ENCODE peak calls at places on chromosomes 12 and 14, in four cellular contexts. R, C, H and P are unnamed samples. For H3K9me3, the result is how much of the 10 kb centered on the place peaks cover.

GRCh38 chr12:28242888-28243633 is 52.8 kb downstream of the CCDC91 start:
- DNase-seq in C (no peak), H (no peak), R (no peak), P (no peak)

GRCh38 chr14:32190713-32191112 is 11.1 kb upstream of the RNU6-7 start:
- DNase-seq in R (no peak), C (no peak), H (no peak), P (no peak)

GRCh38 chr14:25006961-25007795 is 42.8 kb downstream of the STXBP6 start:
- DNase-seq in C (peak), R (no peak), H (no peak), P (no peak)

GRCh38 chr12:99067171-99067785 is 422.2 kb downstream of the APAF1 start:
- DNase-seq in R (no peak), H (no peak), C (no peak), P (no peak)

GRCh38 chr14:93114068-93114710 is 1.5 kb downstream of the ITPK1 start:
- DNase-seq in C (no peak), R (no peak), H (no peak), P (peak)

GRCh38 chr14:104136472-104137296 is 1.7 kb upstream of the KIF26A start:
- DNase-seq in C (no peak), H (peak), R (no peak), P (no peak)

GRCh38 chr12:115385141-115385540 is 701.2 kb upstream of the TBX3 start:
- DNase-seq in H (no peak), C (no peak), R (no peak), P (no peak)

GRCh38 chr12:80509781-80510556 is 65.9 kb downstream of the PTPRQ start:
- DNase-seq in C (peak), H (no peak), R (no peak), P (no peak)

GRCh38 chr12:11650279-11650696 is 814 bp downstream of the ETV6 start:
- DNase-seq in R (no peak), C (no peak), H (no peak), P (peak)

GRCh38 chr12:105357162-105357691 is 26.7 kb downstream of the C12orf75 start:
- DNase-seq in H (no peak), C (no peak), R (no peak), P (no peak)

GRCh38 chr12:8953773-8954402 is 4.4 kb upstream of the M6PR start:
- DNase-seq in C (no peak), H (peak), R (no peak), P (no peak)

GRCh38 chr14:28813810-28814209 is 47.2 kb downstream of the FOXG1 start:
- DNase-seq in C (no peak), H (no peak), R (no peak), P (no peak)

GRCh38 chr12:19833775-19834501 is 394.6 kb downstream of the AEBP2 start:
- DNase-seq in H (no peak), C (no peak), R (no peak), P (no peak)

GRCh38 chr12:110508071-110508586 is 6.0 kb downstream of the RAD9B start:
- DNase-seq in H (no peak), C (no peak), R (no peak), P (no peak)

GRCh38 chr14:100123618-100124017 is 35.8 kb downstream of the DEGS2 start:
- DNase-seq in C (no peak), H (no peak), R (no peak), P (no peak)

GRCh38 chr12:71461787-71462328 is 22.3 kb downstream of the LGR5 start:
- DNase-seq in H (no peak), C (no peak), R (no peak), P (no peak)

DNA sequence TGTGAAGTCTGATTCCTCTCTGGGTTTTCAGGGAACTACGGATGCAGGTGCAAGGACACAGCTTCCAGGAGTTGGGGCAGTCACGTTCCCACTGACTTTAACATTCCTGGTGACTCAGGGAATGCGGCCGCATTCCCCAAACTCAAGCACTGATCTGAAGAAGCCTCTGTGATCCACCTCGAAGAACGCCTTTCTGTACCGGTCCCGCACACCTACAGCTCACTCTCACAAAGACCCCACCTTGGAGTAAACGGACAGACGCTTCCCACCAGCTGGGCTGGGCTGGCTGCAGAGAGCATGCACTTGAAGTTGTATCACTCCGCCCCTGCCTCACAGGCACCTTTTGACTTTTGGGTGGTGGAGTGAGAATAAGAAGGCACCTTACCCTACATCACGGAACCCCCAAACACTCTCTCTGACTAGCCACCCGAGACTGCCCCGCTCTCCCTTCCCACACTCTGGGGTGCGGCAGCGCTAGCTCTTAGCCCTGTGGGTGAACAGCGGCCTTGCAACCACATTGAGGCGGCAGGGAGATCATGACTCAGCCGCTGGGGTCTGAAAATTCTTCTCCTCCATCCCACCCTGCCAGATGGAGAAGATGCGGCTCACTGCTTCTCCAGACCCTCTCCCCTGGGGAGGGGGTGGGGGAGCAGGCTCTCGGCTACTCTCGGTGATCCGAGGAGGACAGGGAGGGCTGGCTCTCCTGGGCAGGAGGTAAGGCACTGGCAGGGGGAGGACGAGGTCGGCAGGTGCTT is 23.7 kb upstream of the HDAC7 start:
- DNase-seq in H (no peak), R (no peak), C (no peak), P (no peak)
- H3K27ac ChIP-seq in H (no peak), R (no peak), C (no peak), P (no peak)

DNA sequence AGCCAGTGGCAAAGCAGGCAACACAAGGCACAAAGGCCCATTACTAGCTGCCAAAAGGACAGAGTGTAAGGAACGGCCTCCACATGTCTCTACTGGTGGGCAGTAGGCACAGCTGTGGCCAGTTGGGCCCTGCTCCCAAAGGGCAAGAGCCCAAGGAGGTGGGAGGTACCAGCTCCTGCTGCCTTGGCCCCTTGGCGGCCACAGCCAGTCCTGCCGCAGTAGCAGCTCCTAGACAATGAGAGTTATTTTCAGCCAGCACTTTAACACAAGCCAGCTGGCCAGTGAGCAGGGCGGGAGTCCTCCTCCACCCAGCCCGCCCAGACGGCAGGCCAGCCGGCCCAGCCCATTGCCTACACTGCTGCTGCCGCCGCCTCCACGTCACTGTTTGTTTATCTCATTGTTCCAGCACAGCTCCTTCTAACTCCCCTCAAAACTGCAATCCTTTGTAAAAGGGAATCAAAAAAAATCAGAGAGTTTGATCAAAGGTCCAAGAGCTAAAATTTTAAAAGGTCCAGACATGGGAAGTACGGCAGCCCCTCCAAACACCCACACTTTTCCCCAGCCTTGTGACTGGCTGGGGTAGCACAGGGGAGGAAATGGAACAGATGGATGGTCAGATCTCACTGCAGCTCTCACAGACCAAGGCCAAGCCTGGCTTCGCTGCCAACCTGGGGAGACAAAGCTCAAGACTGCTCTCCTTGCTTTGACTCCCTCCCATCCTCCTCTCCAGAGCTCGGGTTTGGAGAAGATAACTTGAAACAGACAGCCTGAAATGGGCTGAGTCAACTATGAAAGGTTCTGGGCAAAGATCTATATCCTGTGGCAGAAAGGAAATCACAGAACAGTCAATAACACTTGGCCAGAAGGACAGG is 33.5 kb downstream of the FMNL3 start:
- DNase-seq in C (peak), H (peak), R (peak), P (peak)
- TF ChIP-seq CTCF in C (peak), H (peak), R (no peak), P (peak)

GRCh38 chr14:87261621-87262020 is 731.4 kb downstream of the GALC start:
- DNase-seq in C (no peak), H (no peak), R (no peak), P (no peak)
- H3K9me3 ChIP-seq in C (under half), H (under half), R (under half), P (under half)

GRCh38 chr12:14270392-14270791 is 95.1 kb upstream of the ATF7IP start:
- DNase-seq in C (no peak), R (no peak), H (no peak), P (no peak)

GRCh38 chr12:14272954-14273910 is 92.2 kb upstream of the ATF7IP start:
- DNase-seq in R (no peak), H (no peak), C (no peak), P (no peak)

GRCh38 chr12:14275886-14276285 is 89.6 kb upstream of the ATF7IP start:
- DNase-seq in C (no peak), R (no peak), H (no peak), P (no peak)

GRCh38 chr12:14275111-14275510 is 90.4 kb upstream of the ATF7IP start:
- DNase-seq in R (no peak), H (no peak), C (no peak), P (no peak)

DNA sequence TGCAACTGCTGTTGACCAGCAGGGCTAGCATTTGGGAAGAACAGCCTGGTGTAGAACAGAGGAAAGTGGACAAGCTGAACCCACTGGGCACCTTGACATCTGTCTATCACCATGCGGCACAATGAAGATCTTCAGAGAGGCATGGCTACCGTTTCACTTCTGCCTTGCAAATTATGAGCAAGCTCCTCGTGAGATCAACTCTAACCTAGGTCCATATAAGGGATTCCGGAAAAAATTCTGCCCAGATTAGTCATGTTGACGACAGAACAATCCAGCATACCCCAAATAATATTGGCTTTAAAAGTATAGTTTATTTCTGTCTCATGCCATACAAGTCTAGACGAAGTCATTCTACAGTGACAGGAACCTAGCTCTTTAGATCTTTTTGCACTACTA is 91.6 kb upstream of the ATF7IP start:
- DNase-seq in H (no peak), C (no peak), R (no peak), P (no peak)
- H3K27ac ChIP-seq in H (no peak), C (no peak), R (no peak), P (no peak)

GRCh38 chr12:3553221-3553620 is 62.2 kb downstream of the PRMT8 start:
- DNase-seq in R (no peak), H (no peak), C (no peak), P (no peak)
- TF ChIP-seq CTCF in R (no peak), H (no peak), C (no peak), P (no peak)